ENCODE peak calls at places on chromosomes 11 and 22, in nine cellular contexts. B is H1; D is fibroblast of lung; H is CD8-positive, alpha-beta T cell; E is body of pancreas; I is mammary epithelial cell; Q is spleen; T is A549; P is tibial nerve. L is an unnamed sample.

GRCh38 chr22:29195118-29195963 is 10.4 kb upstream of the EMID1 start:
- DNase-seq in B (no peak), D (no peak), H (no peak), E (no peak), I (no peak), Q (no peak), T (no peak), P (no peak), L (no peak)

GRCh38 chr11:90614318-90614717 is 391.5 kb upstream of the CHORDC1 start:
- DNase-seq in B (no peak), D (no peak), H (no peak), E (no peak), I (no peak), Q (no peak), T (no peak), P (no peak), L (no peak)

GRCh38 chr11:4727171-4727570 is 22.6 kb downstream of the MMP26 start:
- DNase-seq in B (no peak), D (no peak), H (no peak), E (no peak), I (no peak), Q (no peak), T (no peak), P (no peak), L (no peak)

GRCh38 chr22:36486619-36487384 is 5.4 kb upstream of the TXN2 start:
- DNase-seq in B (no peak), D (peak; percentile 61), H (peak; percentile 41), E (peak; percentile 51), I (peak; percentile 47), Q (no peak), T (no peak), P (peak; percentile 49), L (no peak)

GRCh38 chr11:45253640-45254039 is 32.5 kb downstream of the SYT13 start:
- DNase-seq in B (no peak), D (no peak), H (no peak), E (no peak), I (no peak), Q (no peak), T (no peak), P (no peak), L (no peak)

GRCh38 chr11:65293909-65294381 is 20.7 kb upstream of the CDC42EP2 start:
- DNase-seq in B (no peak), D (peak; percentile 84), H (no peak), E (peak; percentile 36), I (no peak), Q (no peak), T (no peak), P (no peak), L (peak; percentile 61)

GRCh38 chr22:37484115-37485005 is 1.8 kb downstream of the MFNG start:
- DNase-seq in B (no peak), D (no peak), H (peak; percentile 72), E (no peak), I (no peak), Q (peak; percentile 98), T (no peak), P (peak; percentile 51), L (peak; percentile 47)

GRCh38 chr11:4891996-4892640 is 10.4 kb downstream of the OR51T1 start:
- DNase-seq in B (no peak), D (peak; percentile 86), H (no peak), E (no peak), I (peak; percentile 82), Q (no peak), T (peak; percentile 2), P (no peak), L (no peak)

GRCh38 chr11:31819533-31820437 is 8.7 kb upstream of the PAX6 start:
- DNase-seq in B (no peak), D (no peak), H (no peak), E (no peak), I (no peak), Q (no peak), T (no peak), P (no peak), L (no peak)

GRCh38 chr11:15665368-15665871 is 550.7 kb downstream of the INSC start:
- DNase-seq in B (no peak), D (peak; percentile 78), H (no peak), E (no peak), I (peak; percentile 55), Q (no peak), T (no peak), P (no peak), L (no peak)

GRCh38 chr22:20509344-20510047 is 2.1 kb downstream of the MED15 start:
- DNase-seq in B (no peak), D (peak; percentile 91), H (peak; percentile 27), E (peak; percentile 69), I (peak; percentile 90), Q (peak; percentile 79), T (peak; percentile 48), P (peak; percentile 79), L (peak; percentile 53)

GRCh38 chr11:35919244-35919643 is 24.6 kb upstream of the LDLRAD3 start:
- DNase-seq in B (no peak), D (peak; percentile 40), H (no peak), E (no peak), I (peak; percentile 77), Q (no peak), T (no peak), P (no peak), L (no peak)

GRCh38 chr22:45073064-45073463 is 63.3 kb upstream of the PHF21B start:
- DNase-seq in B (no peak), D (no peak), H (no peak), E (no peak), I (no peak), Q (no peak), T (no peak), P (no peak), L (no peak)

GRCh38 chr22:42340695-42341383 is 70.4 kb upstream of the TCF20 start:
- DNase-seq in B (no peak), D (no peak), H (no peak), E (no peak), I (no peak), Q (no peak), T (no peak), P (no peak), L (no peak)

GRCh38 chr11:27699242-27699925 is 871 bp downstream of the BDNF start:
- DNase-seq in B (no peak), D (peak; percentile 59), H (no peak), E (peak; percentile 9), I (no peak), Q (no peak), T (no peak), P (no peak), L (no peak)
- TF ChIP-seq CTCF in B (no peak), D (no peak), H (no peak), E (no peak), I (no peak), Q (no peak), T (no peak), P (no peak), L (no peak)

GRCh38 chr11:46524201-46524600 is 69.6 kb downstream of the AMBRA1 start:
- DNase-seq in B (no peak), D (no peak), H (no peak), E (no peak), I (no peak), Q (no peak), T (no peak), P (no peak), L (no peak)

GRCh38 chr11:46527586-46527985 is 66.2 kb downstream of the AMBRA1 start:
- DNase-seq in B (no peak), D (no peak), H (no peak), E (no peak), I (peak; percentile 32), Q (no peak), T (no peak), P (no peak), L (no peak)

GRCh38 chr11:46529086-46529905 is 64.5 kb downstream of the AMBRA1 start:
- DNase-seq in B (peak; percentile 60), D (peak; percentile 66), H (peak; percentile 62), E (peak; percentile 61), I (peak; percentile 21), Q (peak; percentile 88), T (peak; percentile 89), P (peak; percentile 81), L (peak; percentile 36)

GRCh38 chr11:46528445-46529085 is 65.3 kb downstream of the AMBRA1 start:
- DNase-seq in B (no peak), D (no peak), H (no peak), E (no peak), I (no peak), Q (no peak), T (no peak), P (no peak), L (no peak)

DNA sequence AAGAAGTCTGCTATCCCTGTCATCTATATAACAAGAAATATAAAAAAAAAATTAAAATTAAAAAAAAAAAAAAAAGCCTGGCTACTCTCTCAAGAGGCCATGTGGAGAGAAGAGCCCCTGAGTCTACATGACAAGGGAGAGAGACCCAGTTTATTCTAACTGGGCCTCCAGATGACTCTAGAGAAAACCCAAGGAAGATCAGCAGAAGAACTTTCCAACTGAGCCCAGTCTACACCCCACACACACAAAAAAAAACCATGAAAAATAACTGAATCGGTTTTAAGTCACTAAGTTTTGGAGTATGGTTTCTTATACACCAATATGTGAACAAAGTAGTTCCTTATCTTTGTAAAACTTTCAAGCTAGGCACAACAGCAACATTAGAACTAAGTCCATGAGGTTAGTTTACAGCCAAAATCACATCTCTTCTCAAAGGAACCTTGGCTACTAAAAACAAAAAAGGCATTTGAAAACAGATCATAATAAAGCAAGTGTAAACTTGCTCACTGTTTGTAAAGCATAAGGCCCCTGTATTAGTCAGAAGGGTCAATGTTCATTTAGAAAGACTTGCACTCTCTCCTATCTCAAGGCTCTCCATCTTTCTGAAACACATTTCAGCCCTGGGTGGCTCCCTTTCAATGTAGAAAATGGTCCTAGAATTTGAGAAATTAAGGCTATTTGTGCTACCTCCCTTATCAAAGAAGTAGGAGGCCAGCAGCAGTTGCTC is 67.2 kb downstream of the AMBRA1 start:
- DNase-seq in B (no peak), D (no peak), H (no peak), E (no peak), I (peak; percentile 54), Q (no peak), T (no peak), P (no peak), L (no peak)
- H3K4me1 ChIP-seq in B (peaks cover 12% of the 10 kb centered on the region), D (no peaks in the 10 kb centered on the region), H (peaks cover 6% of the 10 kb centered on the region), E (peaks cover 20% of the 10 kb centered on the region), I (peaks cover 3% of the 10 kb centered on the region), Q (peaks cover 9% of the 10 kb centered on the region), T (peaks cover 12% of the 10 kb centered on the region), P (no peaks in the 10 kb centered on the region), L (peaks cover 45% of the 10 kb centered on the region)

GRCh38 chr11:118068945-118069612 is 7.8 kb upstream of the TMPRSS4 start:
- DNase-seq in B (no peak), D (no peak), H (no peak), E (no peak), I (no peak), Q (no peak), T (no peak), P (no peak), L (no peak)
- TF ChIP-seq CTCF in B (no peak), D (no peak), H (no peak), E (no peak), I (no peak), Q (no peak), T (no peak), P (no peak), L (no peak)

DNA sequence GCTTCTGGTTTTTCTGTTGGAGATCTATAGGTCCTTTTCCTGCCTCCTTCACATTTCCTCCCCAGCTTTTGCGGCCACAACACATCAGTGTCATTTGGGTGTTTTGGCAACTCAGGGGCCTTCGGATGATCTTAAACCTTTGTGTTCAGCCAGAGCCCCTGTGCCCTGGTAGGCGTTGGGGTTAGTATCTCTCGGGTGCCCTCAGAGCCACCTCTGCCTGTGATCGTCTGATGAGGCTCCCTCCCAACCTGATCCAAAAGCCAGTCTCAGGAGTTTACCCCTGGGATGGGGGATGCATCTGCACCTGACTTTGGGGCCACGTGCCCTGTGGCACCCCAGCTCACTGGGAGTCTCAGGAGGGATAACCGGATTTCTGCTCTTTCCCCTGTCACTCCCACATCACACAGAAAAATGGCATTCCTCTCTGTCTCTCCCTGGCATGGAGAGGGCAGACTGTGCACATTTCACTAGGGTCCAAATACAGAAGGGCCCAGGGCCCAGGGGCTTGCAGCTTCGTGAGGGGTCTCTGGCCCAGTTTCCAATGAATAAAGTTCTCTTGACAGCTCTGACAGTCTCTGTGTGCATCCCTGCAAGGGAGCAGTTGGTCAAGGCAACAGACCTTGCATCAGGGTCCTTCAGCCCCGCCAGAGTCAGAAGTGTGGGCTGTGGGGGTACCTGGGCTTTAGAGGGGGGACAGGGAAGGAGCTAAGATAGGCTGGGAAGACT is 2.6 kb downstream of the RNF26 start:
- DNase-seq in B (no peak), D (no peak), H (no peak), E (no peak), I (no peak), Q (peak; percentile 63), T (no peak), P (no peak), L (peak; percentile 8)
- H3K4me1 ChIP-seq in B (peaks cover 5% of the 10 kb centered on the region), D (peaks cover 31% of the 10 kb centered on the region), H (peaks cover 27% of the 10 kb centered on the region), E (peaks cover 56% of the 10 kb centered on the region), I (peaks cover 29% of the 10 kb centered on the region), Q (peaks cover 56% of the 10 kb centered on the region), T (peaks cover 19% of the 10 kb centered on the region), P (peaks cover 33% of the 10 kb centered on the region), L (peaks cover 59% of the 10 kb centered on the region)

L was measured in gastrocnemius medialis.